ENCODE peak calls at places on chromosomes 16 and 17, in seven cellular contexts. I, V, D, G, F, Y and T are unnamed samples.

GRCh38 chr17:73138541-73139138 is 26.2 kb upstream of the SSTR2 start:
- DNase-seq in I (no peak), V (no peak), D (peak; percentile 43), G (no peak), F (no peak), Y (no peak), T (no peak)

GRCh38 chr17:42286411-42287295 is 1.6 kb upstream of the STAT5A start:
- DNase-seq in I (no peak), V (no peak), D (no peak), G (peak; percentile 42), F (no peak), Y (no peak), T (no peak)

GRCh38 chr17:43431741-43432523 is 33.1 kb downstream of the ARL4D start:
- DNase-seq in I (peak; percentile 37), V (no peak), D (peak; percentile 11), G (no peak), F (no peak), Y (no peak), T (no peak)

GRCh38 chr17:59365383-59365981 is 34.0 kb downstream of the YPEL2 start:
- DNase-seq in I (no peak), V (no peak), D (peak; percentile 94), G (no peak), F (no peak), Y (peak; percentile 83), T (no peak)

GRCh38 chr16:80518436-80518835 is 22.4 kb upstream of the DYNLRB2 start:
- DNase-seq in I (peak; percentile 11), V (no peak), D (no peak), G (no peak), F (no peak), Y (peak; percentile 9), T (no peak)

GRCh38 chr17:59669411-59669810 is 37.8 kb downstream of the PTRH2 start:
- DNase-seq in I (no peak), V (no peak), D (no peak), G (no peak), F (no peak), Y (no peak), T (no peak)

GRCh38 chr16:426115-426905 is 861 bp downstream of the RAB11FIP3 start:
- DNase-seq in I (no peak), V (peak; percentile 49), D (peak; percentile 42), G (peak; percentile 38), F (no peak), Y (peak; percentile 32), T (no peak)

GRCh38 chr17:79669861-79670260 is 59.0 kb upstream of the RBFOX3 start:
- DNase-seq in I (no peak), V (no peak), D (no peak), G (no peak), F (no peak), Y (no peak), T (no peak)

GRCh38 chr17:37489197-37490001 is at the start of gene DUSP14:
- DNase-seq in I (peak; percentile 77), V (peak; percentile 94), D (peak; percentile 94), G (peak; percentile 72), F (peak; percentile 83), Y (peak; percentile 88), T (peak; percentile 75)

GRCh38 chr16:66703359-66704215 is 7.0 kb upstream of the CMTM4 start:
- DNase-seq in I (no peak), V (no peak), D (no peak), G (no peak), F (no peak), Y (peak; percentile 40), T (peak; percentile 28)

GRCh38 chr16:66711581-66711980 is 15.0 kb upstream of the CMTM4 start:
- DNase-seq in I (no peak), V (no peak), D (no peak), G (no peak), F (no peak), Y (no peak), T (no peak)

GRCh38 chr16:66705790-66706505 is 9.4 kb upstream of the CMTM4 start:
- DNase-seq in I (peak; percentile 44), V (peak; percentile 67), D (no peak), G (peak; percentile 86), F (no peak), Y (no peak), T (peak; percentile 49)

GRCh38 chr16:66701516-66701915 is 5.0 kb upstream of the CMTM4 start:
- DNase-seq in I (no peak), V (no peak), D (no peak), G (no peak), F (no peak), Y (no peak), T (no peak)

GRCh38 chr16:66706506-66706880 is 9.9 kb upstream of the CMTM4 start:
- DNase-seq in I (no peak), V (no peak), D (no peak), G (peak; percentile 63), F (no peak), Y (no peak), T (no peak)
- H3K9ac ChIP-seq in I (no peak overlapping the region), V (peak overlapping the region; percentile 1), D (no peak overlapping the region), G (no peak overlapping the region), F (no peak overlapping the region), Y (no peak overlapping the region), T (no peak overlapping the region)

DNA sequence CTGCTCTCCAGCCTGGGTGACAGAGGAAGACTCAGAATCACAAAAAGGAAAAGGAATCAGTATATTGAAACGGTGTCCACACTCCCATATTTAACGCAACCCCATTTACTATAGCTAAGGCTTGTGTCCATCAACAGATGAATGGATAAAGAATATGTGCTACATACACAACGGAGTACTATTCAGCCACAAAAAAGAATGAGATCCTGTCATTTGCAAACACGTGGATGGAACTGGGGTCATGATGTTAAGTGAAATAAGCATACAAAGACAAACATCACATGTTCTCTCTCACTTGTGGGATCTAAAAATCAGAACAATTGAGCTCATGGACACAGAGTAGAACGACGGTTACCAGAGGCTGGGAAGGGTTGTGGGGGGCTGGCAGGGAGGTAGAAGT is 55.1 kb downstream of the ZNF778 start:
- DNase-seq in I (no peak), V (no peak), D (no peak), G (no peak), F (no peak), Y (no peak), T (no peak)
- H3K36me3 ChIP-seq in I (peaks cover 74% of the 10 kb centered on the region), V (peaks cover 65% of the 10 kb centered on the region), D (no peaks in the 10 kb centered on the region), G (peaks cover 16% of the 10 kb centered on the region), F (peaks cover 10% of the 10 kb centered on the region), Y (peaks cover 12% of the 10 kb centered on the region), T (peaks cover 30% of the 10 kb centered on the region)

GRCh38 chr17:82865274-82865673 is 25.5 kb upstream of the ZNF750 start:
- DNase-seq in I (no peak), V (no peak), D (no peak), G (no peak), F (no peak), Y (no peak), T (no peak)
- H3K4me1 ChIP-seq in I (peaks cover 22% of the 10 kb centered on the region), V (peaks cover 18% of the 10 kb centered on the region), D (peaks cover 28% of the 10 kb centered on the region), G (no peaks in the 10 kb centered on the region), F (peaks cover 7% of the 10 kb centered on the region), Y (no peaks in the 10 kb centered on the region), T (peaks cover 11% of the 10 kb centered on the region)

GRCh38 chr17:27551701-27552466 is 79.1 kb upstream of the LGALS9 start:
- DNase-seq in I (peak; percentile 38), V (no peak), D (no peak), G (peak; percentile 75), F (peak; percentile 83), Y (peak; percentile 88), T (no peak)

GRCh38 chr17:27552467-27552779 is 78.6 kb upstream of the LGALS9 start:
- DNase-seq in I (peak; percentile 72), V (peak; percentile 45), D (no peak), G (no peak), F (peak; percentile 83), Y (peak; percentile 76), T (peak; percentile 65)

GRCh38 chr17:27554152-27554551 is 76.8 kb upstream of the LGALS9 start:
- DNase-seq in I (peak; percentile 40), V (peak; percentile 53), D (no peak), G (no peak), F (no peak), Y (no peak), T (peak; percentile 54)

GRCh38 chr17:27550974-27551505 is 79.9 kb upstream of the LGALS9 start:
- DNase-seq in I (no peak), V (no peak), D (no peak), G (no peak), F (no peak), Y (no peak), T (no peak)

GRCh38 chr17:27553019-27553511 is 77.9 kb upstream of the LGALS9 start:
- DNase-seq in I (no peak), V (no peak), D (no peak), G (no peak), F (peak; percentile 25), Y (peak; percentile 79), T (no peak)
- H3K9ac ChIP-seq in I (no peak overlapping the region), V (peak overlapping the region; percentile 30), D (no peak overlapping the region), G (no peak overlapping the region), F (peak overlapping the region; percentile 14), Y (peak overlapping the region; percentile 7), T (no peak overlapping the region)

DNA sequence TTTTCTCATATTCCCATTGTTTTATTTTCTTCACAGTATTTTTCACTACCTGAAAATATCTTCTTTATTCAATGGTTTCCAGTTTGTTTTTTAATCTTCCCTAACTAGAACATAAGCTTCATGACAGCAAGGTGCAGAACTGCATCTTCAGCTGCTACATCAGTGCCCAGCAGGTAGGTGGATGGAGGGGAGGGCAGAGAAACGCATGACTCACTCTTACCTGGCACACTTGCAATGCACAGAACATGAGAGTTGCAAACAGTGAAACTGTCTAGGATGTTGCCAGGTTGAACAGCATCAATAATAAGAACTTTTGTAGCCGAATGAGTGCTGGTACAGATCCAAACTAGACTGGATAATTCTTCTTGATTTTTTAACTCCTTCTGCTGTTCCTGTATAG is 127.1 kb downstream of the SPAG9 start:
- DNase-seq in I (no peak), V (no peak), D (no peak), G (no peak), F (peak; percentile 66), Y (no peak), T (no peak)
- H3K36me3 ChIP-seq in I (peaks cover 43% of the 10 kb centered on the region), V (peaks cover 95% of the 10 kb centered on the region), D (peaks cover 29% of the 10 kb centered on the region), G (peaks cover 30% of the 10 kb centered on the region), F (peaks cover 76% of the 10 kb centered on the region), Y (peaks cover 11% of the 10 kb centered on the region), T (peaks cover 7% of the 10 kb centered on the region)